ENCODE peak calls at places on chromosomes 1 and 21, in six cellular contexts. One of them, this sample, is unnamed.

GRCh38 chr1:223487514-223488259 is 94.5 kb downstream of the CCDC185 start:
- DNase-seq in mesendoderm: no peak
- DNase-seq in neuronal stem cell: no peak
- DNase-seq in H9: no peak
- DNase-seq in H1: no peak
- DNase-seq in IMR-90: no peak
- DNase-seq in this sample: no peak

GRCh38 chr1:22320703-22321344 is 130.8 kb upstream of the ZBTB40 start:
- DNase-seq in mesendoderm: no peak
- DNase-seq in H1: no peak
- DNase-seq in IMR-90: no peak
- DNase-seq in H9: peak
- DNase-seq in neuronal stem cell: no peak
- DNase-seq in this sample: no peak

GRCh38 chr1:228174482-228175315 is 9.1 kb downstream of the IBA57 start:
- DNase-seq in H1: no peak
- DNase-seq in H9: peak
- DNase-seq in IMR-90: no peak
- DNase-seq in mesendoderm: peak
- DNase-seq in neuronal stem cell: no peak
- DNase-seq in this sample: no peak

GRCh38 chr1:200029035-200029623 is 1.6 kb downstream of the NR5A2 start:
- DNase-seq in H1: no peak
- DNase-seq in IMR-90: peak
- DNase-seq in mesendoderm: peak
- DNase-seq in neuronal stem cell: peak
- DNase-seq in H9: peak
- DNase-seq in this sample: peak

GRCh38 chr1:206538086-206538781 is 30.9 kb downstream of the RASSF5 start:
- DNase-seq in neuronal stem cell: no peak
- DNase-seq in H1: no peak
- DNase-seq in IMR-90: no peak
- DNase-seq in H9: no peak
- DNase-seq in mesendoderm: no peak
- DNase-seq in this sample: no peak

GRCh38 chr1:163999131-163999530 is 559.9 kb upstream of the PBX1 start:
- DNase-seq in H1: no peak
- DNase-seq in neuronal stem cell: no peak
- DNase-seq in H9: no peak
- DNase-seq in mesendoderm: peak
- DNase-seq in IMR-90: no peak
- DNase-seq in this sample: no peak

GRCh38 chr1:52127181-52128175 is 14.4 kb upstream of the ZFYVE9 start:
- DNase-seq in mesendoderm: peak
- DNase-seq in neuronal stem cell: no peak
- DNase-seq in H9: no peak
- DNase-seq in H1: no peak
- DNase-seq in IMR-90: peak
- DNase-seq in this sample: peak

GRCh38 chr1:193799948-193800690 is 613.7 kb upstream of the B3GALT2 start:
- DNase-seq in neuronal stem cell: no peak
- DNase-seq in H1: no peak
- DNase-seq in IMR-90: peak
- DNase-seq in mesendoderm: peak
- DNase-seq in H9: no peak
- DNase-seq in this sample: peak

GRCh38 chr1:8138673-8139072 is 112.6 kb upstream of the ERRFI1 start:
- DNase-seq in mesendoderm: no peak
- DNase-seq in H9: no peak
- DNase-seq in IMR-90: no peak
- DNase-seq in neuronal stem cell: no peak
- DNase-seq in H1: no peak
- DNase-seq in this sample: no peak

GRCh38 chr1:2945821-2946231 is 75.4 kb upstream of the ACTRT2 start:
- DNase-seq in neuronal stem cell: no peak
- DNase-seq in H1: no peak
- DNase-seq in IMR-90: no peak
- DNase-seq in H9: no peak
- DNase-seq in mesendoderm: no peak
- DNase-seq in this sample: no peak

GRCh38 chr1:58979085-58979484 is 195.2 kb upstream of the JUN start:
- DNase-seq in H9: no peak
- DNase-seq in H1: no peak
- DNase-seq in mesendoderm: no peak
- DNase-seq in IMR-90: peak
- DNase-seq in neuronal stem cell: no peak
- DNase-seq in this sample: no peak

DNA sequence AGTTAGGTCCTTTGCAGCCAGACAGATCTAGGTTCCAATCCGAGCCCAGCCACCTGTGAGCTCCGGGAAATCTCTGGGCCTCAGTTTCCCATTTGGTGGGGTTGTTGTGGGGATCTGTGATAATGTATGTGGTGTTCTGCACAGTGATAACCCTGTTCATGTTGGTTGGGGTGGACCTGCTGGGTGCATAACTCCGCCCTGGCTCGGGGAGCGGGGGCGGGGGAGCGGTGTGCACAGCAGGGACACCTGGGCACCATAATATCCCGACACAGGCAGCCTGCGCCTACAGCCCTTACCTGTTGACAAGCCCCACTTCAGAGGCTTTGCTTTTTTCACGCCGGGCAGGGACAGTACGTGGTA is 48.0 kb upstream of the ACOT11 start:
- DNase-seq in H9: peak
- DNase-seq in neuronal stem cell: no peak
- DNase-seq in H1: no peak
- DNase-seq in mesendoderm: no peak
- DNase-seq in IMR-90: no peak
- DNase-seq in this sample: no peak
- H2BK15ac ChIP-seq in H9: no peak
- H2BK15ac ChIP-seq in neuronal stem cell: peak
- H2BK15ac ChIP-seq in H1: peak
- H2BK15ac ChIP-seq in mesendoderm: no peak
- H2BK15ac ChIP-seq in IMR-90: no peak
- H2BK15ac ChIP-seq in this sample: no peak

GRCh38 chr1:226938903-226939438 is 1.1 kb upstream of the COQ8A start:
- DNase-seq in H1: no peak
- DNase-seq in H9: no peak
- DNase-seq in IMR-90: peak
- DNase-seq in mesendoderm: peak
- DNase-seq in neuronal stem cell: no peak
- DNase-seq in this sample: peak
- H2BK15ac ChIP-seq in H1: no peak
- H2BK15ac ChIP-seq in H9: no peak
- H2BK15ac ChIP-seq in IMR-90: peak
- H2BK15ac ChIP-seq in mesendoderm: no peak
- H2BK15ac ChIP-seq in neuronal stem cell: no peak
- H2BK15ac ChIP-seq in this sample: no peak

GRCh38 chr1:85660541-85660940 is 47.7 kb downstream of the ZNHIT6 start:
- DNase-seq in mesendoderm: no peak
- DNase-seq in neuronal stem cell: no peak
- DNase-seq in H1: no peak
- DNase-seq in IMR-90: no peak
- DNase-seq in H9: no peak
- DNase-seq in this sample: no peak

GRCh38 chr1:85656948-85657347 is 51.3 kb downstream of the ZNHIT6 start:
- DNase-seq in IMR-90: no peak
- DNase-seq in H9: no peak
- DNase-seq in mesendoderm: no peak
- DNase-seq in H1: no peak
- DNase-seq in neuronal stem cell: no peak
- DNase-seq in this sample: peak

GRCh38 chr1:85656256-85656655 is 52.0 kb downstream of the ZNHIT6 start:
- DNase-seq in H9: no peak
- DNase-seq in IMR-90: peak
- DNase-seq in mesendoderm: no peak
- DNase-seq in H1: no peak
- DNase-seq in neuronal stem cell: no peak
- DNase-seq in this sample: peak

GRCh38 chr1:85661767-85662166 is 46.5 kb downstream of the ZNHIT6 start:
- DNase-seq in H1: no peak
- DNase-seq in mesendoderm: no peak
- DNase-seq in neuronal stem cell: no peak
- DNase-seq in IMR-90: no peak
- DNase-seq in H9: no peak
- DNase-seq in this sample: no peak

GRCh38 chr1:85659174-85659573 is 49.1 kb downstream of the ZNHIT6 start:
- DNase-seq in IMR-90: no peak
- DNase-seq in H1: no peak
- DNase-seq in H9: no peak
- DNase-seq in neuronal stem cell: no peak
- DNase-seq in mesendoderm: no peak
- DNase-seq in this sample: no peak
- H2BK15ac ChIP-seq in IMR-90: no peak
- H2BK15ac ChIP-seq in H1: no peak
- H2BK15ac ChIP-seq in H9: no peak
- H2BK15ac ChIP-seq in neuronal stem cell: no peak
- H2BK15ac ChIP-seq in mesendoderm: no peak
- H2BK15ac ChIP-seq in this sample: no peak

DNA sequence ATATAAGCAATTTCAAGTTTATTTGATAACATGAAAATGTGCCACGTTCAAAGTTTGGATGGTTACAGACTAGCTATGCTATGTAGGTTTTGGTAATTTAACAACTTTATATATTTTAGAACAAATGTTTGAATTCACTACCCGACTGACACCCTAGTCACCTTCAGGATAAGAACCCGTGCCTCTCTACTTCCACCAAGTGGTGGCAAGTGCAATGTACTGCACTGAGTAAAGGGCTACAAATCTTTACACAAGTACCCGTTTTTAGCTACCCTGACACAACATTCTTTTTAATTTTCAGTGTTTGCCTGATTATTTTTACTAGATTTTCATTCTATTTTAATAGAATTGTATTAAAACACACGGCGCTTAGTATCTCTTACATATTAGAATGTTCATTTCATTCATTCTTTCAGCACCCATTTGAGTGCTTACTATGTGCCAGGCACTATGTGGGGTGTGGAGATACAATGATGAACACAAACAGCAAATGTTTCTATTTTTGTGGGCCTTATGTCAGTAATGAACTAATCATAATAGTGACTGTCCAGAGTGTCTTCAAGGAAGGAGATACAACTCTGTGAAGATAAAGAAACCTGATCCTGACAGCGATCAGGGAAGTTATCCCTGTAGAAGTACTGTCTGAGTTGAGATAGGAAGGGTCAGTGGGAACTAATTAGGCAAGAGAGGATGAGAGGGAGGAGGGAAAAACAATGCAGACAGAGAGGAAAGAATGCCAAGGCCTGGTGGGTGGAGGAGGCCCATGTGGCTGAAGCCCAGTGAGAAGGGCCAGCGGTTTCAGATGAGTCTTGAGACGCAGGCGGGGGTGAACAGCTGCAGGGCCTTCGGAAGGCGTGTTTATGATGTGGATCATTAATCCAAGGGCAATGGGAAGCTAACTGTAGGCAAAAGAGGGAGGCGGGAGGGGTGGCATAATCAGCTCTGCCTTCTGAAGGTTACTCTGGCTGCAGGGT is 3.8 kb downstream of the LCA5L start:
- DNase-seq in neuronal stem cell: no peak
- DNase-seq in mesendoderm: peak
- DNase-seq in IMR-90: peak
- DNase-seq in H1: no peak
- DNase-seq in H9: no peak
- DNase-seq in this sample: peak
- H2BK15ac ChIP-seq in neuronal stem cell: no peak
- H2BK15ac ChIP-seq in mesendoderm: no peak
- H2BK15ac ChIP-seq in IMR-90: no peak
- H2BK15ac ChIP-seq in H1: no peak
- H2BK15ac ChIP-seq in H9: no peak
- H2BK15ac ChIP-seq in this sample: no peak

GRCh38 chr1:76048194-76048593 is 26.4 kb upstream of the ST6GALNAC3 start:
- DNase-seq in H9: no peak
- DNase-seq in mesendoderm: no peak
- DNase-seq in IMR-90: no peak
- DNase-seq in H1: no peak
- DNase-seq in neuronal stem cell: no peak
- DNase-seq in this sample: no peak
- H2BK15ac ChIP-seq in H9: no peak
- H2BK15ac ChIP-seq in mesendoderm: no peak
- H2BK15ac ChIP-seq in IMR-90: no peak
- H2BK15ac ChIP-seq in H1: no peak
- H2BK15ac ChIP-seq in neuronal stem cell: no peak
- H2BK15ac ChIP-seq in this sample: no peak

GRCh38 chr1:90836345-90836679 is 119.2 kb upstream of the BARHL2 start:
- DNase-seq in H9: no peak
- DNase-seq in IMR-90: no peak
- DNase-seq in neuronal stem cell: no peak
- DNase-seq in mesendoderm: no peak
- DNase-seq in H1: no peak
- DNase-seq in this sample: no peak
- H2BK15ac ChIP-seq in H9: no peak
- H2BK15ac ChIP-seq in IMR-90: no peak
- H2BK15ac ChIP-seq in neuronal stem cell: no peak
- H2BK15ac ChIP-seq in mesendoderm: no peak
- H2BK15ac ChIP-seq in H1: no peak
- H2BK15ac ChIP-seq in this sample: no peak

GRCh38 chr21:43701936-43702784 is 16.8 kb upstream of the PDXK start:
- DNase-seq in mesendoderm: no peak
- DNase-seq in H1: no peak
- DNase-seq in H9: no peak
- DNase-seq in IMR-90: no peak
- DNase-seq in neuronal stem cell: no peak
- DNase-seq in this sample: no peak
- H2BK15ac ChIP-seq in mesendoderm: no peak
- H2BK15ac ChIP-seq in H1: peak
- H2BK15ac ChIP-seq in H9: no peak
- H2BK15ac ChIP-seq in IMR-90: no peak
- H2BK15ac ChIP-seq in neuronal stem cell: peak
- H2BK15ac ChIP-seq in this sample: no peak

GRCh38 chr1:125065092-125065820 is 3880.5 kb downstream of the SRGAP2C start:
- DNase-seq in IMR-90: no peak
- DNase-seq in H1: no peak
- DNase-seq in mesendoderm: no peak
- DNase-seq in neuronal stem cell: no peak
- DNase-seq in H9: no peak
- DNase-seq in this sample: no peak

GRCh38 chr1:125066385-125066784 is 3881.6 kb downstream of the SRGAP2C start:
- DNase-seq in H9: no peak
- DNase-seq in mesendoderm: no peak
- DNase-seq in IMR-90: no peak
- DNase-seq in neuronal stem cell: no peak
- DNase-seq in H1: no peak
- DNase-seq in this sample: no peak

GRCh38 chr1:125064481-125064880 is 3879.7 kb downstream of the SRGAP2C start:
- DNase-seq in IMR-90: no peak
- DNase-seq in mesendoderm: no peak
- DNase-seq in H9: no peak
- DNase-seq in H1: no peak
- DNase-seq in neuronal stem cell: no peak
- DNase-seq in this sample: no peak

GRCh38 chr1:125065821-125066180 is 3881.0 kb downstream of the SRGAP2C start:
- DNase-seq in H9: no peak
- DNase-seq in neuronal stem cell: no peak
- DNase-seq in IMR-90: no peak
- DNase-seq in H1: no peak
- DNase-seq in mesendoderm: no peak
- DNase-seq in this sample: no peak
- H2BK15ac ChIP-seq in H9: no peak
- H2BK15ac ChIP-seq in neuronal stem cell: no peak
- H2BK15ac ChIP-seq in IMR-90: no peak
- H2BK15ac ChIP-seq in H1: no peak
- H2BK15ac ChIP-seq in mesendoderm: no peak
- H2BK15ac ChIP-seq in this sample: no peak